ENCODE peak calls at places on chromosome 11, in seven cellular contexts. F is neural crest cell, Q is NCI-H2171, N is T-cell, L is ACHN, Y is NCI-H1092, V is IMR-90. Z is an unnamed sample.

GRCh38 chr11:125350206-125351044 is 145.6 kb downstream of the FEZ1 start:
- DNase-seq in F (no peak), Q (no peak), N (no peak), L (no peak), Y (no peak), V (no peak), Z (no peak)

GRCh38 chr11:30914143-30914762 is 328.1 kb upstream of the MPPED2 start:
- DNase-seq in F (peak), Q (peak), N (no peak), L (peak), Y (peak), V (peak), Z (peak)

GRCh38 chr11:57585301-57585700 is 12.2 kb upstream of the SERPING1 start:
- DNase-seq in F (no peak), Q (no peak), N (no peak), L (no peak), Y (no peak), V (no peak), Z (no peak)

GRCh38 chr11:105181100-105181499 is 41.5 kb upstream of the CARD18 start:
- DNase-seq in F (no peak), Q (no peak), N (no peak), L (no peak), Y (no peak), V (peak), Z (peak)

GRCh38 chr11:96207459-96208449 is 135.2 kb downstream of the MAML2 start:
- DNase-seq in F (no peak), Q (no peak), N (no peak), L (no peak), Y (no peak), V (peak), Z (no peak)

GRCh38 chr11:73414977-73415492 is 38.8 kb downstream of the RELT start:
- DNase-seq in F (no peak), Q (no peak), N (no peak), L (no peak), Y (no peak), V (peak), Z (peak)

GRCh38 chr11:63918576-63919171 is 1.7 kb upstream of the RCOR2 start:
- DNase-seq in F (peak), Q (peak), N (no peak), L (no peak), Y (no peak), V (no peak), Z (no peak)

GRCh38 chr11:17906436-17906835 is 106.4 kb downstream of the SERGEF start:
- DNase-seq in F (no peak), Q (no peak), N (no peak), L (peak), Y (no peak), V (no peak), Z (no peak)

GRCh38 chr11:74686792-74687191 is 44.4 kb downstream of the CHRDL2 start:
- DNase-seq in F (no peak), Q (no peak), N (no peak), L (no peak), Y (no peak), V (peak), Z (peak)

GRCh38 chr11:27234043-27234668 is 128.9 kb downstream of the CCDC34 start:
- DNase-seq in F (no peak), Q (peak), N (no peak), L (peak), Y (peak), V (peak), Z (peak)

GRCh38 chr11:87437844-87438223 is 400.1 kb downstream of the TMEM135 start:
- DNase-seq in F (no peak), Q (no peak), N (no peak), L (peak), Y (no peak), V (peak), Z (peak)

GRCh38 chr11:299081-299891 is at the start of gene IFITM5:
- DNase-seq in F (no peak), Q (no peak), N (no peak), L (no peak), Y (no peak), V (no peak), Z (no peak)

GRCh38 chr11:27216268-27217149 is 146.5 kb downstream of the CCDC34 start:
- DNase-seq in F (no peak), Q (peak), N (no peak), L (no peak), Y (peak), V (peak), Z (peak)